ENCODE peak calls at places on chromosomes 2 and 18, in five cellular contexts. H is mammary epithelial cell, Z is astrocyte of the spinal cord, U is epithelial cell of esophagus, D is WERI-Rb-1. E is an unnamed sample.

GRCh38 chr18:56575819-56576663 is 62.4 kb downstream of the TXNL1 start:
- DNase-seq in H (peak; percentile 20), Z (peak; percentile 76), U (peak; percentile 60), D (no peak), E (peak; percentile 78)

GRCh38 chr2:157093666-157094065 is 163.8 kb upstream of the GALNT5 start:
- DNase-seq in H (no peak), Z (no peak), U (no peak), D (no peak), E (no peak)

GRCh38 chr2:190978389-190979053 is 35.5 kb downstream of the STAT1 start:
- DNase-seq in H (peak; percentile 83), Z (peak; percentile 65), U (no peak), D (no peak), E (peak; percentile 44)

GRCh38 chr2:165469417-165469816 is at the start of gene CSRNP3:
- DNase-seq in H (peak; percentile 86), Z (peak; percentile 90), U (peak; percentile 89), D (peak; percentile 74), E (peak; percentile 89)

GRCh38 chr2:36889782-36890181 is 76.6 kb downstream of the STRN start:
- DNase-seq in H (peak; percentile 97), Z (peak; percentile 95), U (peak; percentile 95), D (no peak), E (peak; percentile 84)

GRCh38 chr2:236168110-236169067 is at the start of gene GBX2:
- DNase-seq in H (peak; percentile 66), Z (peak; percentile 72), U (peak; percentile 81), D (peak; percentile 74), E (peak; percentile 44)

GRCh38 chr2:24621779-24622538 is 130.9 kb downstream of the NCOA1 start:
- DNase-seq in H (peak; percentile 31), Z (no peak), U (peak; percentile 54), D (no peak), E (no peak)

GRCh38 chr2:175175320-175175719 is 6.2 kb downstream of the ATP5MC3 start:
- DNase-seq in H (no peak), Z (no peak), U (no peak), D (no peak), E (no peak)

GRCh38 chr2:10493636-10494281 is 45.6 kb upstream of the ODC1 start:
- DNase-seq in H (peak; percentile 99), Z (peak; percentile 80), U (peak; percentile 100), D (no peak), E (peak; percentile 92)

GRCh38 chr2:233036162-233036838 is 3.8 kb downstream of the NEU2 start:
- DNase-seq in H (no peak), Z (no peak), U (no peak), D (peak; percentile 32), E (no peak)

GRCh38 chr2:141557329-141558098 is 573.3 kb downstream of the LRP1B start:
- DNase-seq in H (peak; percentile 97), Z (peak; percentile 96), U (peak; percentile 97), D (no peak), E (peak; percentile 64)

GRCh38 chr18:26477828-26478466 is 70.4 kb downstream of the KCTD1 start:
- DNase-seq in H (peak; percentile 56), Z (no peak), U (peak; percentile 73), D (no peak), E (no peak)

GRCh38 chr2:73714091-73714490 is 23.1 kb downstream of the TPRKB start:
- DNase-seq in H (no peak), Z (no peak), U (no peak), D (no peak), E (no peak)

GRCh38 chr2:152962446-152962845 is 244.0 kb downstream of the ARL6IP6 start:
- DNase-seq in H (peak; percentile 4), Z (no peak), U (peak; percentile 59), D (no peak), E (no peak)

DNA sequence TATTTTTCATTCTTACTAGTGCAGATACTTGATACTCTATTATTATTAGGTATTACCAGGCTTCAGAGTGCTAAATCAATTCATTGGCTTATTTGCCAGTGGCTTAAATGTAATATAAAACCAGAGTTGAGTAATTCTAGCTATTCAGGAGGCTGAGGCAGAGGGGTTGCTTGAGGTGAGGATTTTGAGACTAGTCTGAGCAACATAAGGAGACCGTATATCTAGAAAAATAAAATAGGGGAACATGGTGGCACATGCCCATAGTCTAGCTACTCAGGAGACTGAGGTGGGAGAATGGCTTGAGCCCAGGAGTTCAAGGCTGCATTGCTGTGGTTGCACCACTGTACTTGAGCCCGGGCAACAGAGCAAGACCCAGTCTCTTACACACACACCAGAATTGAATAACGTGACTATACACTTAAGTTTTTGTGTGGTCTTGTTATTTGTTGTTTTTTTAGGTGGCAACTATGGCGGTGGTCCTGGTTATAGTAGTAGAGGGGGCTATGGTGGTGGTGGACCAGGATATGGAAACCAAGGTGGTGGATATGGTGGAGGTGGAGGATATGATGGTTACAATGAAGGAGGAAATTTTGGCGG is 4.8 kb downstream of the HNRNPA3 start:
- DNase-seq in H (no peak), Z (no peak), U (no peak), D (no peak), E (no peak)
- H3K4me3 ChIP-seq in H (no peak overlapping the region), Z (no peak overlapping the region), U (no peak overlapping the region), D (no peak overlapping the region), E (no peak overlapping the region)

DNA sequence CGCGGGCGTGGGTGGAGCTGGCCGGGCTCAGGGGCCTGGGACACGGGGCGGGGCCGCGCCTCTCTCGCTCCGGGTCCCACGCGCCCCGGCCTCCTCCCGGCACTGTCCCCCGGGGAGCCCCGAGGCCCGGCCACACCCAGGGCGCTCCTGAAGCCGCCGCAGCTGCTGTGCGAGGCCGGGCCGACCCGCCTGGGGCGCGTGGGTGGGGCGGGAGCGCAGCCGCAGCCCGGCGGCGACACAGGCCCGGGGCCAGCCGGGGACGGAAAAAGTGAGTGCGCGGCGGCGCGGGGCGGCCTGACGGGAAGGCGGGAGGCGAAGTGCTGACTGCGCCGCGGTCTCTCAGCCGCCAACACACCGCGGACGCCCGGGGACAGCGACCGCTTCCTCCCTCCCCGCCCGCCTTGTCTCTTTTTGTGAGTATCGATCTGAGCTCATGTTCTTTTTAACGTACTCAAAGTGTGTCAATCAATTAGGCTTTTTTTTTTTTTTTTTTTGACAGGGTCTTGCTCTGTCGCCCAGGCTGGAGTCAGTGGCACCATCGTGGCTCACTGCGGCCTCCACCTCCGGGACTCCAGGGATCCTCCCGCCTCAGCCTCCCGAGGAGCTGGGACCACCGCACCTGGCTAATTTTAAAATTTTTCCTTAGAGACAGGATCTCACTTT is 14.5 kb downstream of the PDCD1 start:
- DNase-seq in H (peak; percentile 33), Z (peak; percentile 14), U (peak; percentile 16), D (no peak), E (peak; percentile 53)
- TF ChIP-seq CTCF in H (no peak), Z (no peak), U (no peak), D (no peak), E (no peak)

GRCh38 chr2:102438578-102438977 is 15.6 kb downstream of the IL18RAP start:
- DNase-seq in H (no peak), Z (no peak), U (no peak), D (no peak), E (no peak)

GRCh38 chr2:102439065-102439695 is 16.2 kb downstream of the IL18RAP start:
- DNase-seq in H (peak; percentile 60), Z (peak; percentile 66), U (peak; percentile 84), D (no peak), E (peak; percentile 74)

GRCh38 chr2:102444233-102444632 is 21.3 kb downstream of the IL18RAP start:
- DNase-seq in H (no peak), Z (no peak), U (no peak), D (no peak), E (no peak)

GRCh38 chr2:102446936-102447335 is 24.0 kb downstream of the IL18RAP start:
- DNase-seq in H (no peak), Z (no peak), U (no peak), D (no peak), E (no peak)

DNA sequence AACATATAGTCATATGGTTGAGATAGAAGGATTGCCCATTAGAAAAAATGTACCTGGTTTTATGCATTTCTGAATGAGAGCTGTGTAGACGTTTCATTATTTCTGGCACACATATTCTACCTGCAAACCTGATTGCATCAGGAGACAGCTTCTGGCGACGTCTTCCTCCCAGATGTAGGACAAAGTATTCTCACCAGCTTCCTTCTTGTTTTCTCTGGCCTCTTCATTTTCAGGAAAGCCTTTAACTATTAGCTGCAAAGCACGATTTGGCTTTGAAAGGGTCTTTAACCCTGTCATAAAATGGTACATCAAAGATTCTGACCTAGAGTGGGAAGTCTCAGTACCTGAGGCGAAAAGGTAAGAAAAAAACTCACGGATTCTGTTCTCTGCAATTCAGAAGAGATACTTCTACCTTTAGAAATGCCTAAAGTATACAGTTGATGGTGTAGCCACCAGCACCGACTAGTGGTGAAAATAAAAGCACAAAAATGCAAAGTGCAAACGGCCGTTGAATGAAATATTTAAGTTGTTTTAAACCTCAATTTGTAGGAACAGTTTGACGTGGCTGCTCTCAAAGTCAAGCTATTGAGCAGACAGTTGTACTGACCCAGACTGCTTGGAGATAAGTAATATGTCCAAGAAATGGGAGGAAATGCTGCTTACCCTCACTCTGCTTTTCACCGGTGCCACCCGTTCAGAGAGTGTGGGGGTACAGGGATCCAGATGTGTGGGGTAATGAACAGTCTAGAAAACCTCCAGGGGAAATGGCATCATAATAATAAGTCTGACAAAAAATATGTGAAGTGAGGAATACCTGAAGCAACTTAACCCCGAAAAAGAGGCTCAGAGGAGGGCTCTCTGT is 20.2 kb downstream of the IL18RAP start:
- DNase-seq in H (peak; percentile 35), Z (peak; percentile 34), U (peak; percentile 54), D (no peak), E (peak; percentile 64)
- H3K4me3 ChIP-seq in H (no peak overlapping the region), Z (no peak overlapping the region), U (no peak overlapping the region), D (no peak overlapping the region), E (no peak overlapping the region)

DNA sequence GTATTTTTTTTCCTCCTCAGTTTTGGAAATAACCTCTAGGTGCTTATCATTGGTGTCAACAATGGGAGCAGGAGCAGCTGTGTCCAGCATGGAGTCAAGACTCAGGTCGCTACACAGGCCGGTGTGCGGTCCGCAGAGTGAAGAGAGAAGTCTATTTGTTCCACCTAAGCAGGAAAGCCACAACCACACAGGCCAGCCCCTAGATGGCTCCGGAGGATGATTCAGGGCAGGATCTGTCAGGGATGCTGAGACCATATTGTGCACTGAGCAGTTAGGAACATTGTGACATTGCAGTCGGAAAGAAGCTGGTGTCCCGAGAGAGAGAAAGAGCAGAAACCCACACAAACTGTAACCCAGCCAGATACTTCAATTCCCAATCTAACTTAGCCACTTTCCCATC is 136.9 kb downstream of the GAREM1 start:
- DNase-seq in H (no peak), Z (no peak), U (peak; percentile 21), D (no peak), E (peak; percentile 46)
- TF ChIP-seq CTCF in H (no peak), Z (peak; percentile 16), U (peak; percentile 30), D (no peak), E (peak; percentile 21)

GRCh38 chr2:241702155-241702404 is 241 bp downstream of the ING5 start:
- DNase-seq in H (no peak), Z (peak; percentile 77), U (peak; percentile 86), D (no peak), E (no peak)
- H3K4me3 ChIP-seq in H (peak overlapping the region; percentile 89), Z (peak overlapping the region; percentile 77), U (peak overlapping the region; percentile 27), D (peak overlapping the region; percentile 69), E (peak overlapping the region; percentile 75)

GRCh38 chr2:45731146-45731545 is 79.7 kb downstream of the PRKCE start:
- DNase-seq in H (peak; percentile 16), Z (no peak), U (no peak), D (no peak), E (no peak)

GRCh38 chr2:45728458-45728942 is 77.0 kb downstream of the PRKCE start:
- DNase-seq in H (no peak), Z (no peak), U (no peak), D (no peak), E (no peak)

GRCh38 chr2:45732436-45732835 is 81.0 kb downstream of the PRKCE start:
- DNase-seq in H (no peak), Z (no peak), U (no peak), D (no peak), E (no peak)

GRCh38 chr2:45732946-45733345 is 81.5 kb downstream of the PRKCE start:
- DNase-seq in H (no peak), Z (no peak), U (no peak), D (no peak), E (no peak)

GRCh38 chr2:45729753-45730512 is 78.5 kb downstream of the PRKCE start:
- DNase-seq in H (no peak), Z (no peak), U (peak; percentile 45), D (peak; percentile 19), E (peak; percentile 22)
- TF ChIP-seq CTCF in H (peak; percentile 16), Z (peak; percentile 29), U (peak; percentile 50), D (peak; percentile 41), E (peak; percentile 47)

E was measured in cardiac fibroblast.